ENCODE peak calls at places on chromosomes 4 and X, in four cellular contexts. One of them, this sample, is unnamed.
A peak's percentile ranks its signal among the peaks of the same experiment; 100 is the strongest.

GRCh38 chrX:44317196-44317595 is 26.3 kb downstream of the EFHC2 start:
- DNase-seq in HepG2: no peak
- DNase-seq in A549: no peak
- DNase-seq in K562: no peak
- DNase-seq in this sample: no peak

GRCh38 chr4:22170353-22170752 is 221.8 kb upstream of the KCNIP4 start:
- DNase-seq in K562: no peak
- DNase-seq in HepG2: no peak
- DNase-seq in A549: no peak
- DNase-seq in this sample: peak; percentile 60

GRCh38 chr4:176185068-176185467 is 10.3 kb downstream of the SPATA4 start:
- DNase-seq in HepG2: no peak
- DNase-seq in K562: no peak
- DNase-seq in A549: no peak
- DNase-seq in this sample: peak; percentile 92

GRCh38 chr4:99655315-99656081 is 2.1 kb downstream of the C4orf54 start:
- DNase-seq in A549: no peak
- DNase-seq in K562: no peak
- DNase-seq in HepG2: no peak
- DNase-seq in this sample: peak; percentile 47

GRCh38 chr4:90841676-90842075 is 714.5 kb downstream of the CCSER1 start:
- DNase-seq in A549: no peak
- DNase-seq in HepG2: no peak
- DNase-seq in K562: no peak
- DNase-seq in this sample: no peak

GRCh38 chrX:73563740-73564073 is 710 bp downstream of the CHIC1 start:
- DNase-seq in K562: no peak
- DNase-seq in HepG2: no peak
- DNase-seq in A549: peak; percentile 3
- DNase-seq in this sample: no peak

GRCh38 chrX:124605518-124605917 is 259.2 kb downstream of the SH2D1A start:
- DNase-seq in HepG2: no peak
- DNase-seq in A549: no peak
- DNase-seq in K562: no peak
- DNase-seq in this sample: no peak

GRCh38 chr4:25953740-25954139 is 39.7 kb downstream of the SMIM20 start:
- DNase-seq in K562: no peak
- DNase-seq in HepG2: peak; percentile 21
- DNase-seq in A549: peak; percentile 3
- DNase-seq in this sample: peak; percentile 29

GRCh38 chrX:110226931-110227330 is 91.0 kb downstream of the AMMECR1 start:
- DNase-seq in A549: no peak
- DNase-seq in K562: no peak
- DNase-seq in HepG2: no peak
- DNase-seq in this sample: peak; percentile 37

GRCh38 chrX:18194688-18195087 is 26.0 kb downstream of the BEND2 start:
- DNase-seq in A549: no peak
- DNase-seq in K562: no peak
- DNase-seq in HepG2: no peak
- DNase-seq in this sample: no peak

GRCh38 chr4:8284391-8284790 is 14.8 kb downstream of the HTRA3 start:
- DNase-seq in HepG2: no peak
- DNase-seq in A549: no peak
- DNase-seq in K562: no peak
- DNase-seq in this sample: no peak

GRCh38 chr4:80240976-80241375 is 25.5 kb upstream of the FGF5 start:
- DNase-seq in A549: no peak
- DNase-seq in K562: no peak
- DNase-seq in HepG2: no peak
- DNase-seq in this sample: peak; percentile 48

GRCh38 chr4:87838207-87838606 is 5.4 kb downstream of the MEPE start:
- DNase-seq in A549: peak; percentile 7
- DNase-seq in HepG2: no peak
- DNase-seq in K562: peak; percentile 11
- DNase-seq in this sample: no peak

GRCh38 chr4:60759518-60760245 is 440.4 kb upstream of the ADGRL3 start:
- DNase-seq in HepG2: no peak
- DNase-seq in K562: no peak
- DNase-seq in A549: no peak
- DNase-seq in this sample: no peak

GRCh38 chr4:129350800-129351199 is 254.8 kb downstream of the C4orf33 start:
- DNase-seq in A549: no peak
- DNase-seq in HepG2: no peak
- DNase-seq in K562: no peak
- DNase-seq in this sample: no peak

GRCh38 chr4:120939693-120940092 is 17.2 kb upstream of the PRDM5 start:
- DNase-seq in K562: no peak
- DNase-seq in A549: no peak
- DNase-seq in HepG2: no peak
- DNase-seq in this sample: no peak

DNA sequence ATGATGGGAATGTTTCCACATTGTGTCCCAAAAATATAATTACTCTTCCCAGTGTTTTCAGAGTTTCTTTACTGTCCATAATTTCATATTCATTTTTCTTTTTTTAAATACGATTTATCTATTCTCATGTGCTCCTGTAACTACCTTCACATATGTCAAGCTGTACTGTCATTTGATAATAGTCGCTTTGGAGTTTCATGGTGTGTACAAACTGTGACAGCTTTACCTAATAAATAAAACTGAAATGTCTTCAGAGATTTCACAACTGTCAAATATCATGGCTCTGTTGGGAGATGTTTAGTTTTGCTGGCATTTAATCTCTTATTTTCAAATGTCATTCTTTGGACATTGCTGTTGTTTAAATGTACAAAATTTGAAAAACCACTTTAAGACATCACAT is 450.2 kb downstream of the TLL1 start:
- DNase-seq in A549: no peak
- DNase-seq in HepG2: no peak
- DNase-seq in K562: no peak
- DNase-seq in this sample: no peak
- TF ChIP-seq MAZ in A549: no peak
- TF ChIP-seq MAZ in HepG2: no peak
- TF ChIP-seq MAZ in K562: no peak
- TF ChIP-seq MAZ in this sample: no peak

DNA sequence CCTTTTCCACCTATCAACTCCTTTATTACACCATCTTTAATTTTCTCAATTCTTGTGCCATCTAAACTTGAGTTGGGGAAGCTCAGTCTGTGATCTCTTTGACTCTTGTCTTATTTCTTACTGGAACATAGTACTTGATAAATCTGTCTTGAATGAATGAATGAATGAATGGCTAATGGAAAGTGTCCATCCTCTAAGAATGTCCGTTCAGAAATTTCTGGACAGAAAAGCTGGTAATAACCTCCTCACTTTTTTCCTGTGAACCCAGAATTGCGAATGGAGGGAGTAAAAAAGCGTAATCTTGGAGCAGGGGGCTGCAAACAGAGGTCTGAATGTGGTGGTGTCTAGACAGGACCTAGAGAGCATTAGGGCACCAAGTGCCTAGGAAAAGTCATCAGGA is 9.4 kb upstream of the CLTRN start:
- DNase-seq in HepG2: no peak
- DNase-seq in K562: no peak
- DNase-seq in A549: no peak
- DNase-seq in this sample: no peak
- H3K27ac ChIP-seq in HepG2: peak overlapping the region; percentile 94
- H3K27ac ChIP-seq in K562: peak overlapping the region; percentile 99
- H3K27ac ChIP-seq in A549: peak overlapping the region; percentile 100
- H3K27ac ChIP-seq in this sample: no peak overlapping the region

GRCh38 chr4:118337954-118338353 is 14.8 kb downstream of the PRSS12 start:
- DNase-seq in A549: no peak
- DNase-seq in HepG2: no peak
- DNase-seq in K562: no peak
- DNase-seq in this sample: peak; percentile 36
- TF ChIP-seq MAZ in A549: no peak
- TF ChIP-seq MAZ in HepG2: no peak
- TF ChIP-seq MAZ in K562: no peak
- TF ChIP-seq MAZ in this sample: no peak

DNA sequence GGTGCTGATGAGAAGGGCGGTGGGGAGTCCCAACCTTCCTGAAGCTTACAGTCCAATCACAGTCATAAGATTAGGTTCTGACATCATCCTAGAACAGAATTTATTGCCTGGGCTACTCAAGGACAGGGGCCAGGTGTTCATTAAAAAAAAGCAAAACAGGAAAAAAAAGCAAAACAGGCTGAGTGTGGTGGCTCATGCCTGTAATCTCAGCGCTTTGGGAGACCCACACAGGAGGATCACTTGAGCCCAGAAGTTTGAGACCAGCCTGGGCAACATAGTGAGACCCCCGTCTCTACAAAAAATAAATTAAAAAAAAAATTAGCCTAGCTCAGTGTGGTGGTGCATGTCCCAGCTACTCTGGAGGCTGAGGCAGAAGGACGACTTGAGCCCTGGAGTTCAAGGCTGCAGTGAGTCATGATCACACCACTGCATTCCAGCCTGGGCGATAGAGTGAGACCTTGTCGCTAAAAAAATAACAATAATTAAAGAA is 3.0 kb downstream of the RAB9A start:
- DNase-seq in HepG2: peak; percentile 3
- DNase-seq in A549: no peak
- DNase-seq in K562: peak; percentile 52
- DNase-seq in this sample: no peak
- H3K27ac ChIP-seq in HepG2: no peak overlapping the region
- H3K27ac ChIP-seq in A549: peak overlapping the region; percentile 30
- H3K27ac ChIP-seq in K562: peak overlapping the region; percentile 68
- H3K27ac ChIP-seq in this sample: no peak overlapping the region

DNA sequence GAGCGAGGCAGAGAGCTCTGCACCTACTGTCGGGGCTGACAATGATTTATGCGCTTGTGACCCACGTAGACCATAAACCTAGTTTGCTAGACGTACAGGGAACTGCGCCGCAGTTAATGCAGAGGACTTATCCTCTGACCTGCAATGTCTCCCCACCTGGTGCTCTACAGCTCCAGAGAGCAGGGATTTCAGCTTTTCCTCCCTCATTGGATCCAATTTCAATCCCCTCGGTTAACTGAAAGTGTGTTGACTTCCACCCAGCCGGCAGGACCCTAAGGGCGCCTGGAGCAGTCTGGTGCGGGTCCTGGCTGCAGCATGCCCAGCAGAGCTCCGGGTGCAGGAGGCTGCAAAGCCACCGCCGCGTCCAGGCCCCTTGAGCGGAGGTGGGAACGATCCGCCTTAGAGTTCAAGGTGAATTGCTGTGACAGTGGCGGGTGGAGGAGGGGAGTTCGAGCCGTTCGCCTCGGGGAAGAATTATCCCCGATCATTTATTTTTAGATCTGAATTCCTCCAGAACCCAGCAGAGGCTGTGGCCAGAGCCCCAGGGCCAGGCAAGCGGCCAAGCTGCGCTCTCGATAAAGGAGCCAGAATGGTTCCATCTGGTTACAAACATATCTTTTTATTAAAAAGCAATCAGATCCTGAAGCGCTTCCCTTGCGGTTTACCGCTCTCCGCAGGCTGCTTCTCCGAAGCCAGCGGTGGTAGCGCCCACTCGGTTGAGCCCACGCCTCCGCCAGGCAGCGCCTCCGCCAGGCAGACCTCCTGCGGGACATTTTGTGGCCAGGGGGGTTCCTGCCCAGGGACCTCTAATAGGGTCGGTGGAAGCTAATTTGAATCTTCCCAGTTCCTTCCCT is 66.0 kb downstream of the FBXO8 start:
- DNase-seq in K562: no peak
- DNase-seq in A549: no peak
- DNase-seq in HepG2: no peak
- DNase-seq in this sample: peak; percentile 37
- TF ChIP-seq MAZ in K562: no peak
- TF ChIP-seq MAZ in A549: no peak
- TF ChIP-seq MAZ in HepG2: no peak
- TF ChIP-seq MAZ in this sample: no peak

GRCh38 chrX:14501312-14501711 is 28.0 kb upstream of the GLRA2 start:
- DNase-seq in K562: no peak
- DNase-seq in A549: no peak
- DNase-seq in HepG2: no peak
- DNase-seq in this sample: no peak

GRCh38 chrX:14491689-14492088 is 37.6 kb upstream of the GLRA2 start:
- DNase-seq in A549: no peak
- DNase-seq in HepG2: no peak
- DNase-seq in K562: no peak
- DNase-seq in this sample: no peak

GRCh38 chrX:14496674-14497073 is 32.7 kb upstream of the GLRA2 start:
- DNase-seq in A549: no peak
- DNase-seq in K562: no peak
- DNase-seq in HepG2: no peak
- DNase-seq in this sample: no peak

DNA sequence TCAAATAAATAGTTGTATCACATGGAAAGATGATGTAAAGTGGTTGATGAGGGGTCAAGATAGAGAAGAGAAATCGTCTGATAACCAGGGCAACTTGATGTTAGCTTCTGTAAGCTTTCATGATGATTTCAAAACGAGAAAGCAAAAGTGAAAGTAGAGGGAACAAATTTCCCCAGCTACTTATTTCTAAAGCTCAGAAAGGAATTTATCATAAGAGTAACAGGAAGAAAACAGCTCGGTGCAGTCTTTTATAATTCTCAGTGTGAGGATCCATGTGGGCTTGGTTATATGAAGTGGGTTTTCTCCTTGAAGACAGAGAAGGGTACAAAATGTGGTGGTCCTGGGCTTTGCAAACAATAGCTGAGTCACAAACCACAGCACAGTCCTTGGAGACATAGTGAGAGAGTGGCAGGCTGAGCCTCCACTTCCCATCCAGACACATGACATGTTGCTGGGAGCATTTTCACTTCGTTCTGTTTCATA is 32.1 kb upstream of the GLRA2 start:
- DNase-seq in K562: no peak
- DNase-seq in A549: no peak
- DNase-seq in HepG2: no peak
- DNase-seq in this sample: peak; percentile 4
- H3K27ac ChIP-seq in K562: no peak overlapping the region
- H3K27ac ChIP-seq in A549: no peak overlapping the region
- H3K27ac ChIP-seq in HepG2: no peak overlapping the region
- H3K27ac ChIP-seq in this sample: no peak overlapping the region

DNA sequence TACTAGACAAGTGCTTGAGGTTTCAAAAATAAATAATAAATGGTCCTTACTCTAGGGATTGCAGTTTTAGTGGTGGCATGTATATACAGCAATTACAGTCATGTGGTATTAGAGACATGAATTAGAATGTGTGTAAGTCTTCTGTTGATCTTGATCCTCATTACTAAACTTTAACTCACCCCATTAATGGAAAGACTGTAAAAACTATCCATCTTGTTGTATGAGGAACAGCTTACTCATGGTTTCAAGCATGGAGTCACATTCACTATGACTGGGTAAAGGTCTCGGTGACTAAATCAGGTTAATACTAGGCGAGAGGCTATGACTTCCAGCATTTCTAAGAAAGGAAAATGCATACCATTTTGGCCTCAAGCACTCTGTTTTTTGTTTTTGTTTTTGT is 107.0 kb upstream of the HPGD start:
- DNase-seq in HepG2: no peak
- DNase-seq in K562: no peak
- DNase-seq in A549: no peak
- DNase-seq in this sample: no peak
- TF ChIP-seq MAZ in HepG2: no peak
- TF ChIP-seq MAZ in K562: no peak
- TF ChIP-seq MAZ in A549: no peak
- TF ChIP-seq MAZ in this sample: no peak